ENCODE peak calls at places on chromosomes 11 and 22, in six cellular contexts. G, Y, Q, J, L and R are unnamed samples.

GRCh38 chr11:67268036-67268683 is 1.9 kb downstream of the GRK2 start:
- DNase-seq in G (no peak), Y (no peak), Q (no peak), J (peak; percentile 69), L (no peak), R (no peak)

GRCh38 chr22:47171441-47172221 is 409.2 kb downstream of the TBC1D22A start:
- DNase-seq in G (no peak), Y (no peak), Q (no peak), J (peak; percentile 63), L (no peak), R (no peak)

GRCh38 chr11:115684135-115684534 is 179.9 kb upstream of the CADM1 start:
- DNase-seq in G (no peak), Y (no peak), Q (no peak), J (no peak), L (no peak), R (no peak)

GRCh38 chr11:100546714-100547113 is 140.4 kb upstream of the ARHGAP42 start:
- DNase-seq in G (peak; percentile 28), Y (peak; percentile 55), Q (no peak), J (no peak), L (peak; percentile 75), R (peak; percentile 32)

GRCh38 chr11:66239998-66240780 is 28.2 kb upstream of the RAB1B start:
- DNase-seq in G (no peak), Y (no peak), Q (no peak), J (no peak), L (no peak), R (no peak)

GRCh38 chr11:67022341-67022933 is 497 bp upstream of the SYT12 start:
- DNase-seq in G (peak; percentile 52), Y (peak; percentile 63), Q (peak; percentile 54), J (peak; percentile 91), L (peak; percentile 60), R (peak; percentile 41)

GRCh38 chr11:120565436-120566155 is 54.0 kb downstream of the GRIK4 start:
- DNase-seq in G (no peak), Y (peak; percentile 52), Q (no peak), J (no peak), L (peak; percentile 27), R (no peak)

GRCh38 chr11:118953265-118953664 is 2.8 kb upstream of the UPK2 start:
- DNase-seq in G (peak; percentile 18), Y (peak; percentile 25), Q (no peak), J (peak; percentile 4), L (peak; percentile 27), R (no peak)

GRCh38 chr11:118911880-118912741 is 13.6 kb downstream of the BCL9L start:
- DNase-seq in G (peak; percentile 93), Y (peak; percentile 89), Q (peak; percentile 59), J (peak; percentile 95), L (peak; percentile 92), R (peak; percentile 80)

GRCh38 chr11:106391771-106392412 is 314.4 kb downstream of the AASDHPPT start:
- DNase-seq in G (peak; percentile 68), Y (peak; percentile 76), Q (no peak), J (no peak), L (peak; percentile 84), R (peak; percentile 78)

GRCh38 chr11:19512621-19513020 is 200.0 kb upstream of the NAV2 start:
- DNase-seq in G (no peak), Y (no peak), Q (no peak), J (no peak), L (peak; percentile 16), R (peak; percentile 30)

DNA sequence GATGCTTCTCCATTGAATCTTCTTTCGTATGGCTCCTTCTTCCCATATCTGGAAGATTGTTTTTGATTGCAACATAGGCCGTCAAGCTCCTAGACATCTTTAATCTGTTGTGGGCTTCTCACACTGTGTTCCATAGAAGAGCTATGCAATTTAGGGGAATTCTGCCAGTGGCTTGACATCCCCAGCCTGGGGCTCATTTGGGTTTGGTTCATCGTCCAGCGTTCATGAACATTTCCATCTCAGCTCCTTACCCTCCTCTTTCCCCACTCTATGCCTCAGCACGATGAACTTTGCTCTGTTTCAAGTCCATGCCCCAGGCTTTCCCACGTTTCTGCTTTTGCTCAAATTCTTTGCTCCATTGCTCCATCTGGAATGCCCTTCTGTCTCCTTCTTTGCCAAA is 26.0 kb upstream of the CLMP start:
- DNase-seq in G (no peak), Y (no peak), Q (no peak), J (no peak), L (no peak), R (peak; percentile 40)
- H3K4me3 ChIP-seq in G (no peak overlapping the region), Y (no peak overlapping the region), Q (no peak overlapping the region), J (no peak overlapping the region), L (no peak overlapping the region), R (no peak overlapping the region)

GRCh38 chr11:126307706-126308105 is 3.8 kb downstream of the DCPS start:
- DNase-seq in G (peak; percentile 58), Y (peak; percentile 31), Q (no peak), J (no peak), L (peak; percentile 59), R (peak; percentile 68)
- TF ChIP-seq CTCF in G (peak; percentile 56), Y (peak; percentile 51), Q (no peak), J (no peak), L (peak; percentile 46), R (peak; percentile 53)

DNA sequence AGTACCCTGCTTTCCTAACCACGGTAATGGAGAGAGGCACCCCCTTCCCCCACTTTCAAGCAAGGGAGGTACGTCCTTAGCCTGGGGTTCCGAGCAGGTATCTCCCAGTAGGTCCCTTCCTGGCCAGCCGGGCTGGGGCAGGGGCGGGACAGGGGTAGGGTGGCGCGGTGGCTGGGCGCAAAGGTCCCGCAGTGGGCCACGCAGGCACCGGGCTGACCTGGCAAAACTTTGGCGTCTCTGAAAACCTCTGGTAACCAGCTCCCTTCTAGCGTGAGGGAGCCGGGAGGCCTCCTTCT is 323 bp upstream of the P2RY2 start:
- DNase-seq in G (no peak), Y (no peak), Q (no peak), J (no peak), L (no peak), R (no peak)
- H3K4me3 ChIP-seq in G (no peak overlapping the region), Y (peak overlapping the region; percentile 58), Q (no peak overlapping the region), J (peak overlapping the region; percentile 19), L (no peak overlapping the region), R (peak overlapping the region; percentile 50)

GRCh38 chr11:132858203-132858602 is 674.1 kb downstream of the OPCML start:
- DNase-seq in G (peak; percentile 55), Y (peak; percentile 28), Q (no peak), J (no peak), L (peak; percentile 25), R (no peak)
- TF ChIP-seq CTCF in G (peak; percentile 38), Y (no peak), Q (no peak), J (peak; percentile 12), L (peak; percentile 19), R (no peak)

GRCh38 chr22:38081941-38082828 is 1.8 kb downstream of the SLC16A8 start:
- DNase-seq in G (no peak), Y (no peak), Q (no peak), J (peak; percentile 78), L (no peak), R (no peak)
- H3K4me3 ChIP-seq in G (no peak overlapping the region), Y (no peak overlapping the region), Q (no peak overlapping the region), J (no peak overlapping the region), L (no peak overlapping the region), R (no peak overlapping the region)

GRCh38 chr22:23242473-23243001 is 62.2 kb downstream of the BCR start:
- DNase-seq in G (peak; percentile 46), Y (peak; percentile 36), Q (no peak), J (no peak), L (no peak), R (no peak)

GRCh38 chr22:23241562-23242472 is 61.5 kb downstream of the BCR start:
- DNase-seq in G (no peak), Y (no peak), Q (no peak), J (no peak), L (no peak), R (no peak)

GRCh38 chr22:23238707-23239106 is 58.4 kb downstream of the BCR start:
- DNase-seq in G (no peak), Y (no peak), Q (no peak), J (no peak), L (no peak), R (no peak)

GRCh38 chr22:23239429-23239828 is 59.1 kb downstream of the BCR start:
- DNase-seq in G (no peak), Y (no peak), Q (no peak), J (no peak), L (no peak), R (no peak)

GRCh38 chr22:23240639-23241389 is 60.5 kb downstream of the BCR start:
- DNase-seq in G (no peak), Y (no peak), Q (no peak), J (no peak), L (peak; percentile 46), R (no peak)
- TF ChIP-seq CTCF in G (peak; percentile 8), Y (no peak), Q (no peak), J (peak; percentile 43), L (peak; percentile 49), R (peak; percentile 33)

GRCh38 chr11:2930705-2931415 is 1.6 kb upstream of the PHLDA2 start:
- DNase-seq in G (peak; percentile 23), Y (no peak), Q (peak; percentile 88), J (peak; percentile 94), L (peak; percentile 51), R (peak; percentile 11)
- H3K4me3 ChIP-seq in G (peak overlapping the region; percentile 92), Y (peak overlapping the region; percentile 48), Q (no peak overlapping the region), J (peak overlapping the region; percentile 36), L (peak overlapping the region; percentile 48), R (peak overlapping the region; percentile 74)

DNA sequence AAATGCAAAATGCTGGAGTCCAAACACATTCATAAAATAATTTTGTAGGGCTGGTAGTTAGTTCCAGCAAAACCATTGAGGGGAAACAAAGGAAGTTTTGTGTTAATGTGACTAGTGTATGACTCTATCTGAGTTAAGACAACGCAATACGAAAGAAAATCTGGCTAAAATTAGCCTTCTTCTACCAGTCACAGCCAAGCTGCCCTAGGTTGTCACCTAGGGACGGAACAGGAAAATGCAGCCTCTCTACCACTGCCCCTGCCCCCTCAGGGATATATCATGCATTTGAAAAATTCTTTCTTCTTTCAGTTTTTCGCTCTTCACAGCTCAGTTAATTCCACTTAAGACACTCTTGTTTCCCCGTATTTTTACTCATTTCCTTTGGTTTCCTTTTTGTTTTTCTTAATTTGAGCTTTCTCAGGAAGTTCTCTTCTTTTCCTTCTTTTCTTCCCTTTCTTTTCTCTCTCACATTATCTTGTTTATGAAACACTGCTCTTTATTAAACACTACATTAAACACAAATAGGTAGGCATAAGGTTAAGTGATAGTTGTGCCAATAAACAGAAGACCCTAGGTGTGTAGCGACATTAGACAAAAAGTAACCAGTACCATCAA is 30.6 kb downstream of the KIRREL3 start:
- DNase-seq in G (peak; percentile 83), Y (peak; percentile 55), Q (no peak), J (no peak), L (peak; percentile 44), R (peak; percentile 53)
- TF ChIP-seq CTCF in G (peak; percentile 93), Y (peak; percentile 85), Q (peak; percentile 32), J (peak; percentile 37), L (peak; percentile 63), R (peak; percentile 70)

GRCh38 chr11:43582024-43582836 is 98.3 kb upstream of the HSD17B12 start:
- DNase-seq in G (no peak), Y (no peak), Q (no peak), J (no peak), L (no peak), R (no peak)
- H3K4me3 ChIP-seq in G (no peak overlapping the region), Y (no peak overlapping the region), Q (no peak overlapping the region), J (no peak overlapping the region), L (no peak overlapping the region), R (no peak overlapping the region)